ENCODE peak calls at places on chromosomes 1 and 21, in four cellular contexts. One of them, this sample, is unnamed.

GRCh38 chr1:109025691-109026090 is 16.2 kb downstream of the WDR47 start:
- DNase-seq in Daoy: peak; percentile 15
- DNase-seq in HTR-8/SVneo: no peak
- DNase-seq in breast epithelium: no peak
- DNase-seq in this sample: peak; percentile 18

GRCh38 chr1:233638513-233638912 is 24.6 kb downstream of the KCNK1 start:
- DNase-seq in Daoy: no peak
- DNase-seq in HTR-8/SVneo: no peak
- DNase-seq in breast epithelium: no peak
- DNase-seq in this sample: no peak

GRCh38 chr1:18963968-18964367 is 7.5 kb upstream of the IFFO2 start:
- DNase-seq in Daoy: no peak
- DNase-seq in HTR-8/SVneo: no peak
- DNase-seq in breast epithelium: peak; percentile 61
- DNase-seq in this sample: no peak

GRCh38 chr21:35219719-35220118 is 170.6 kb upstream of the RUNX1 start:
- DNase-seq in Daoy: no peak
- DNase-seq in HTR-8/SVneo: no peak
- DNase-seq in breast epithelium: no peak
- DNase-seq in this sample: no peak

GRCh38 chr1:171780583-171781166 is 785 bp upstream of the METTL13 start:
- DNase-seq in Daoy: no peak
- DNase-seq in HTR-8/SVneo: no peak
- DNase-seq in breast epithelium: no peak
- DNase-seq in this sample: no peak

GRCh38 chr1:24186031-24186710 is 918 bp downstream of the IFNLR1 start:
- DNase-seq in Daoy: no peak
- DNase-seq in HTR-8/SVneo: no peak
- DNase-seq in breast epithelium: no peak
- DNase-seq in this sample: no peak

GRCh38 chr1:175597969-175598765 is 145.2 kb downstream of the TNR start:
- DNase-seq in Daoy: peak; percentile 55
- DNase-seq in HTR-8/SVneo: no peak
- DNase-seq in breast epithelium: no peak
- DNase-seq in this sample: no peak

GRCh38 chr1:103513720-103514119 is 11.8 kb upstream of the RNPC3 start:
- DNase-seq in Daoy: no peak
- DNase-seq in HTR-8/SVneo: no peak
- DNase-seq in breast epithelium: no peak
- DNase-seq in this sample: no peak

GRCh38 chr1:47725732-47726495 is 271.3 kb downstream of the TRABD2B start:
- DNase-seq in Daoy: peak; percentile 88
- DNase-seq in HTR-8/SVneo: peak; percentile 75
- DNase-seq in breast epithelium: peak; percentile 52
- DNase-seq in this sample: peak; percentile 79

GRCh38 chr1:150053911-150054310 is 13.7 kb upstream of the VPS45 start:
- DNase-seq in Daoy: no peak
- DNase-seq in HTR-8/SVneo: no peak
- DNase-seq in breast epithelium: no peak
- DNase-seq in this sample: no peak

GRCh38 chr1:185733818-185734709 is at the start of gene HMCN1:
- DNase-seq in Daoy: peak; percentile 87
- DNase-seq in HTR-8/SVneo: peak; percentile 78
- DNase-seq in breast epithelium: peak; percentile 63
- DNase-seq in this sample: peak; percentile 54

GRCh38 chr1:50023292-50024159 is at the start of gene AGBL4:
- DNase-seq in Daoy: peak; percentile 81
- DNase-seq in HTR-8/SVneo: no peak
- DNase-seq in breast epithelium: peak; percentile 37
- DNase-seq in this sample: peak; percentile 11

GRCh38 chr1:33244143-33244808 is 12.0 kb upstream of the ZNF362 start:
- DNase-seq in Daoy: peak; percentile 75
- DNase-seq in HTR-8/SVneo: peak; percentile 49
- DNase-seq in breast epithelium: peak; percentile 67
- DNase-seq in this sample: peak; percentile 58

GRCh38 chr1:208098758-208099157 is 145.4 kb downstream of the PLXNA2 start:
- DNase-seq in Daoy: no peak
- DNase-seq in HTR-8/SVneo: no peak
- DNase-seq in breast epithelium: no peak
- DNase-seq in this sample: no peak

GRCh38 chr1:201185527-201186128 is 5.0 kb upstream of the IGFN1 start:
- DNase-seq in Daoy: no peak
- DNase-seq in HTR-8/SVneo: no peak
- DNase-seq in breast epithelium: no peak
- DNase-seq in this sample: no peak

GRCh38 chr1:206503591-206504362 is 3.6 kb upstream of the RASSF5 start:
- DNase-seq in Daoy: peak; percentile 97
- DNase-seq in HTR-8/SVneo: peak; percentile 70
- DNase-seq in breast epithelium: no peak
- DNase-seq in this sample: peak; percentile 99

GRCh38 chr1:84587099-84587498 is 12.9 kb upstream of the CTBS start:
- DNase-seq in Daoy: no peak
- DNase-seq in HTR-8/SVneo: no peak
- DNase-seq in breast epithelium: no peak
- DNase-seq in this sample: no peak

GRCh38 chr1:40776236-40777072 is 7.1 kb upstream of the KCNQ4 start:
- DNase-seq in Daoy: no peak
- DNase-seq in HTR-8/SVneo: no peak
- DNase-seq in breast epithelium: no peak
- DNase-seq in this sample: no peak

GRCh38 chr1:28883242-28883616 is 31.1 kb upstream of the EPB41 start:
- DNase-seq in Daoy: no peak
- DNase-seq in HTR-8/SVneo: no peak
- DNase-seq in breast epithelium: no peak
- DNase-seq in this sample: no peak

GRCh38 chr1:234139966-234140365 is 233.3 kb upstream of the COA6 start:
- DNase-seq in Daoy: peak; percentile 76
- DNase-seq in HTR-8/SVneo: peak; percentile 74
- DNase-seq in breast epithelium: no peak
- DNase-seq in this sample: peak; percentile 86

GRCh38 chr1:53654216-53655210 is 84.5 kb downstream of the GLIS1 start:
- DNase-seq in Daoy: peak; percentile 84
- DNase-seq in HTR-8/SVneo: no peak
- DNase-seq in breast epithelium: no peak
- DNase-seq in this sample: peak; percentile 67

GRCh38 chr1:109984190-109984455 is 442 bp upstream of the AHCYL1 start:
- DNase-seq in Daoy: peak; percentile 80
- DNase-seq in HTR-8/SVneo: no peak
- DNase-seq in breast epithelium: no peak
- DNase-seq in this sample: peak; percentile 47

GRCh38 chr1:159780583-159781582 is at the start of gene DUSP23:
- DNase-seq in Daoy: peak; percentile 76
- DNase-seq in HTR-8/SVneo: peak; percentile 69
- DNase-seq in breast epithelium: peak; percentile 99
- DNase-seq in this sample: peak; percentile 92

GRCh38 chr1:182972231-182972630 is 19.3 kb upstream of the SHCBP1L start:
- DNase-seq in Daoy: no peak
- DNase-seq in HTR-8/SVneo: no peak
- DNase-seq in breast epithelium: no peak
- DNase-seq in this sample: no peak

GRCh38 chr1:31633117-31633516 is 11.6 kb downstream of the PEF1 start:
- DNase-seq in Daoy: peak; percentile 35
- DNase-seq in HTR-8/SVneo: no peak
- DNase-seq in breast epithelium: no peak
- DNase-seq in this sample: peak; percentile 16

GRCh38 chr1:64765826-64766225 is 21.0 kb downstream of the RAVER2 start:
- DNase-seq in Daoy: no peak
- DNase-seq in HTR-8/SVneo: no peak
- DNase-seq in breast epithelium: no peak
- DNase-seq in this sample: no peak

GRCh38 chr21:40635336-40635735 is 211.6 kb downstream of the DSCAM start:
- DNase-seq in Daoy: no peak
- DNase-seq in HTR-8/SVneo: no peak
- DNase-seq in breast epithelium: no peak
- DNase-seq in this sample: no peak

GRCh38 chr1:97893844-97894243 is 27.0 kb downstream of the DPYD start:
- DNase-seq in Daoy: no peak
- DNase-seq in HTR-8/SVneo: no peak
- DNase-seq in breast epithelium: no peak
- DNase-seq in this sample: no peak

GRCh38 chr1:61142726-61143500 is 60.6 kb downstream of the NFIA start:
- DNase-seq in Daoy: no peak
- DNase-seq in HTR-8/SVneo: no peak
- DNase-seq in breast epithelium: no peak
- DNase-seq in this sample: no peak

GRCh38 chr21:33031152-33031551 is 5.4 kb downstream of the OLIG2 start:
- DNase-seq in Daoy: no peak
- DNase-seq in HTR-8/SVneo: no peak
- DNase-seq in breast epithelium: no peak
- DNase-seq in this sample: no peak

GRCh38 chr1:159925713-159926066 is 383 bp upstream of the TAGLN2 start:
- DNase-seq in Daoy: peak; percentile 51
- DNase-seq in HTR-8/SVneo: peak; percentile 43
- DNase-seq in breast epithelium: peak; percentile 70
- DNase-seq in this sample: no peak

This sample was measured in H4.